ENCODE peak calls at places on chromosomes 7 and 10, in seven cellular contexts. One of them, this sample, is unnamed.

GRCh38 chr7:91239171-91239604 is 25.0 kb upstream of the FZD1 start:
- DNase-seq in endothelial cell of umbilical vein: peak; percentile 68
- DNase-seq in fibroblast of pulmonary artery: peak; percentile 91
- DNase-seq in glutamatergic neuron: no peak
- DNase-seq in lung: no peak
- DNase-seq in upper lobe of right lung: no peak
- DNase-seq in H1: no peak
- DNase-seq in this sample: no peak

GRCh38 chr10:77877461-77878344 is 48.9 kb downstream of the DLG5 start:
- DNase-seq in endothelial cell of umbilical vein: peak; percentile 73
- DNase-seq in glutamatergic neuron: peak; percentile 48
- DNase-seq in H1: peak; percentile 85
- DNase-seq in fibroblast of pulmonary artery: peak; percentile 81
- DNase-seq in lung: no peak
- DNase-seq in upper lobe of right lung: no peak
- DNase-seq in this sample: no peak

GRCh38 chr7:43490016-43490415 is 92.9 kb upstream of the STK17A start:
- DNase-seq in glutamatergic neuron: no peak
- DNase-seq in endothelial cell of umbilical vein: no peak
- DNase-seq in H1: no peak
- DNase-seq in fibroblast of pulmonary artery: no peak
- DNase-seq in upper lobe of right lung: no peak
- DNase-seq in lung: no peak
- DNase-seq in this sample: no peak

GRCh38 chr7:46559194-46559576 is 638.1 kb upstream of the IGFBP3 start:
- DNase-seq in glutamatergic neuron: no peak
- DNase-seq in lung: no peak
- DNase-seq in upper lobe of right lung: no peak
- DNase-seq in endothelial cell of umbilical vein: no peak
- DNase-seq in H1: no peak
- DNase-seq in fibroblast of pulmonary artery: peak; percentile 87
- DNase-seq in this sample: no peak

GRCh38 chr7:13879994-13880686 is 109.3 kb downstream of the ETV1 start:
- DNase-seq in H1: no peak
- DNase-seq in fibroblast of pulmonary artery: peak; percentile 23
- DNase-seq in upper lobe of right lung: no peak
- DNase-seq in lung: no peak
- DNase-seq in glutamatergic neuron: no peak
- DNase-seq in endothelial cell of umbilical vein: no peak
- DNase-seq in this sample: no peak

GRCh38 chr7:22572937-22573336 is 72.9 kb upstream of the STEAP1B start:
- DNase-seq in upper lobe of right lung: no peak
- DNase-seq in endothelial cell of umbilical vein: no peak
- DNase-seq in glutamatergic neuron: no peak
- DNase-seq in fibroblast of pulmonary artery: no peak
- DNase-seq in H1: no peak
- DNase-seq in lung: no peak
- DNase-seq in this sample: no peak

GRCh38 chr7:56447864-56448693 is 331.9 kb upstream of the NUPR2 start:
- DNase-seq in H1: no peak
- DNase-seq in fibroblast of pulmonary artery: no peak
- DNase-seq in upper lobe of right lung: no peak
- DNase-seq in lung: no peak
- DNase-seq in endothelial cell of umbilical vein: no peak
- DNase-seq in glutamatergic neuron: no peak
- DNase-seq in this sample: no peak

GRCh38 chr10:130233426-130233825 is 97.2 kb downstream of the GLRX3 start:
- DNase-seq in upper lobe of right lung: peak; percentile 34
- DNase-seq in lung: no peak
- DNase-seq in endothelial cell of umbilical vein: no peak
- DNase-seq in glutamatergic neuron: no peak
- DNase-seq in fibroblast of pulmonary artery: no peak
- DNase-seq in H1: no peak
- DNase-seq in this sample: no peak

GRCh38 chr10:84159076-84159475 is 14.5 kb upstream of the GPR15LG start:
- DNase-seq in endothelial cell of umbilical vein: no peak
- DNase-seq in fibroblast of pulmonary artery: no peak
- DNase-seq in glutamatergic neuron: no peak
- DNase-seq in lung: no peak
- DNase-seq in H1: no peak
- DNase-seq in upper lobe of right lung: no peak
- DNase-seq in this sample: no peak

GRCh38 chr10:4355346-4355745 is 470.7 kb upstream of the AKR1E2 start:
- DNase-seq in H1: no peak
- DNase-seq in glutamatergic neuron: no peak
- DNase-seq in lung: no peak
- DNase-seq in upper lobe of right lung: no peak
- DNase-seq in endothelial cell of umbilical vein: no peak
- DNase-seq in fibroblast of pulmonary artery: no peak
- DNase-seq in this sample: no peak

GRCh38 chr10:95295031-95295755 is 4.4 kb upstream of the PDLIM1 start:
- DNase-seq in lung: peak; percentile 61
- DNase-seq in H1: peak; percentile 64
- DNase-seq in upper lobe of right lung: peak; percentile 84
- DNase-seq in glutamatergic neuron: peak; percentile 59
- DNase-seq in endothelial cell of umbilical vein: peak; percentile 61
- DNase-seq in fibroblast of pulmonary artery: peak; percentile 60
- DNase-seq in this sample: no peak

GRCh38 chr7:131188367-131189339 is 139.0 kb upstream of the MKLN1 start:
- DNase-seq in glutamatergic neuron: no peak
- DNase-seq in lung: no peak
- DNase-seq in fibroblast of pulmonary artery: peak; percentile 91
- DNase-seq in endothelial cell of umbilical vein: peak; percentile 39
- DNase-seq in upper lobe of right lung: no peak
- DNase-seq in H1: no peak
- DNase-seq in this sample: no peak

GRCh38 chr10:89355373-89355772 is 22.5 kb upstream of the IFIT1B start:
- DNase-seq in lung: no peak
- DNase-seq in fibroblast of pulmonary artery: no peak
- DNase-seq in upper lobe of right lung: no peak
- DNase-seq in H1: no peak
- DNase-seq in glutamatergic neuron: no peak
- DNase-seq in endothelial cell of umbilical vein: no peak
- DNase-seq in this sample: no peak

GRCh38 chr10:98425511-98426352 is 10.8 kb upstream of the PYROXD2 start:
- DNase-seq in lung: no peak
- DNase-seq in endothelial cell of umbilical vein: peak; percentile 46
- DNase-seq in H1: peak; percentile 87
- DNase-seq in upper lobe of right lung: peak; percentile 69
- DNase-seq in fibroblast of pulmonary artery: peak; percentile 54
- DNase-seq in glutamatergic neuron: peak; percentile 57
- DNase-seq in this sample: no peak

GRCh38 chr7:105015631-105015965 is 1.6 kb downstream of the KMT2E start:
- DNase-seq in lung: no peak
- DNase-seq in H1: no peak
- DNase-seq in upper lobe of right lung: no peak
- DNase-seq in endothelial cell of umbilical vein: peak; percentile 58
- DNase-seq in fibroblast of pulmonary artery: peak; percentile 39
- DNase-seq in glutamatergic neuron: peak; percentile 36
- DNase-seq in this sample: no peak

GRCh38 chr10:74371696-74372095 is 220.7 kb downstream of the ADK start:
- DNase-seq in upper lobe of right lung: no peak
- DNase-seq in H1: no peak
- DNase-seq in glutamatergic neuron: no peak
- DNase-seq in endothelial cell of umbilical vein: no peak
- DNase-seq in lung: no peak
- DNase-seq in fibroblast of pulmonary artery: peak; percentile 20
- DNase-seq in this sample: no peak

GRCh38 chr7:139482662-139483466 is 609 bp downstream of the KLRG2 start:
- DNase-seq in H1: peak; percentile 73
- DNase-seq in fibroblast of pulmonary artery: peak; percentile 16
- DNase-seq in lung: no peak
- DNase-seq in upper lobe of right lung: peak; percentile 69
- DNase-seq in glutamatergic neuron: peak; percentile 57
- DNase-seq in endothelial cell of umbilical vein: no peak
- DNase-seq in this sample: no peak

GRCh38 chr10:96671207-96671890 is 49.0 kb downstream of the PIK3AP1 start:
- DNase-seq in fibroblast of pulmonary artery: no peak
- DNase-seq in glutamatergic neuron: no peak
- DNase-seq in endothelial cell of umbilical vein: no peak
- DNase-seq in lung: no peak
- DNase-seq in upper lobe of right lung: no peak
- DNase-seq in H1: no peak
- DNase-seq in this sample: no peak

GRCh38 chr10:46019170-46019528 is 11.3 kb downstream of the NCOA4 start:
- DNase-seq in lung: no peak
- DNase-seq in H1: no peak
- DNase-seq in endothelial cell of umbilical vein: peak; percentile 13
- DNase-seq in upper lobe of right lung: no peak
- DNase-seq in glutamatergic neuron: no peak
- DNase-seq in fibroblast of pulmonary artery: no peak
- DNase-seq in this sample: no peak

DNA sequence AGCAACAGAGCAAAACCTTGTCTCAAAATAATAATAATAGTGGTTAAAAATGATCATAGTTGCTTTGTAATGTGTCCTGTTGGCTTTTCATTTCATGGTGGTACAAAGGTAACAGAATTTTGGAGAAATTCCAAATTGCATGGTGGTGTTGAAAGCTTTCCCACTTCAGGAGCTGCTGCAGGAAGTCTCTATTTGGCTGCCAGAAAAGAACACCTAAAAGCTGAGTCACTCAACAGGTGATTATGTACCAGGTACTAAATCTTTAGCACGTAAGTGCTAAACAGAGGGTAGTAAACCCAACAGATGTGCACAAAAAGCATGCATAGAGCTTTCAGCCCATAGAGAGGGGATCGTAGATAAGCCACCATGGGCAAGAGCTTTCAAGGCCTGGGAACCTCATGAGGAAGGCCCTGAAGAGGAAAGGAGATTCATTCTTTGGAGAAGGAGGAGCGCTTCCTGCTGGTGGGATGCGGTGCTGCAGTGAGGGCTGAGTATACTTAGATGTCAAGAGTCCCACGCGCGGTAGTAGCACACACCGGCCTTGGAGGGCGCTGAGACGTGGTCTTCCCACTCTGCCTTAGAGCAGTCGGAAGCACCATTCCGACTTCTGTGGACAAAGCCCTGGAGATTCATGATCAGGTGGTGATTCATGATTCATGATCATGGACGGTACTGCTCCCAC is 118.7 kb downstream of the RALA start:
- DNase-seq in lung: no peak
- DNase-seq in endothelial cell of umbilical vein: no peak
- DNase-seq in glutamatergic neuron: peak; percentile 54
- DNase-seq in H1: peak; percentile 98
- DNase-seq in upper lobe of right lung: peak; percentile 82
- DNase-seq in fibroblast of pulmonary artery: peak; percentile 31
- DNase-seq in this sample: no peak
- TF ChIP-seq CTCF in lung: peak; percentile 21
- TF ChIP-seq CTCF in endothelial cell of umbilical vein: peak; percentile 52
- TF ChIP-seq CTCF in glutamatergic neuron: peak; percentile 49
- TF ChIP-seq CTCF in H1: peak; percentile 100
- TF ChIP-seq CTCF in upper lobe of right lung: peak; percentile 67
- TF ChIP-seq CTCF in fibroblast of pulmonary artery: peak; percentile 37
- TF ChIP-seq CTCF in this sample: no peak

DNA sequence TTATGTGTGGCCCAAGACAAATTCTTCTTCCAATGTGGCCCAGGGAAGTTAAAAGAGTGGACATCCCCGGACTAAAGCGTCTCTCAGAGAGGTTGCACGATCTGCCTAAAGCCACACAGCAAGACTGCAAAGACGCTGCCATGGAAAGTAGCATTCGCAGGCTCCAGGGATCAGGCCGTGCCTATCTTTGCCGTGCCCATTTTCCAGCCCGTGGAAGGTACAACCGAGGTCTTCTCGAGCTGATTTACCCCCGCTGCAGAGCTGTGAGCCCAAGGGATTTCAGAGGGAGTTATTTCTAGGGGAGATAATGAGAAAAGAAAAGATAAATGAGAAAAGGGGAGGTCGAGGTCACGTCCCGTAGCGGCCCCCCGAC is 1.0 kb upstream of the NYAP1 start:
- DNase-seq in H1: no peak
- DNase-seq in glutamatergic neuron: no peak
- DNase-seq in lung: no peak
- DNase-seq in endothelial cell of umbilical vein: no peak
- DNase-seq in fibroblast of pulmonary artery: no peak
- DNase-seq in upper lobe of right lung: no peak
- DNase-seq in this sample: no peak
- TF ChIP-seq CTCF in H1: no peak
- TF ChIP-seq CTCF in glutamatergic neuron: no peak
- TF ChIP-seq CTCF in lung: no peak
- TF ChIP-seq CTCF in endothelial cell of umbilical vein: no peak
- TF ChIP-seq CTCF in fibroblast of pulmonary artery: no peak
- TF ChIP-seq CTCF in upper lobe of right lung: no peak
- TF ChIP-seq CTCF in this sample: no peak

DNA sequence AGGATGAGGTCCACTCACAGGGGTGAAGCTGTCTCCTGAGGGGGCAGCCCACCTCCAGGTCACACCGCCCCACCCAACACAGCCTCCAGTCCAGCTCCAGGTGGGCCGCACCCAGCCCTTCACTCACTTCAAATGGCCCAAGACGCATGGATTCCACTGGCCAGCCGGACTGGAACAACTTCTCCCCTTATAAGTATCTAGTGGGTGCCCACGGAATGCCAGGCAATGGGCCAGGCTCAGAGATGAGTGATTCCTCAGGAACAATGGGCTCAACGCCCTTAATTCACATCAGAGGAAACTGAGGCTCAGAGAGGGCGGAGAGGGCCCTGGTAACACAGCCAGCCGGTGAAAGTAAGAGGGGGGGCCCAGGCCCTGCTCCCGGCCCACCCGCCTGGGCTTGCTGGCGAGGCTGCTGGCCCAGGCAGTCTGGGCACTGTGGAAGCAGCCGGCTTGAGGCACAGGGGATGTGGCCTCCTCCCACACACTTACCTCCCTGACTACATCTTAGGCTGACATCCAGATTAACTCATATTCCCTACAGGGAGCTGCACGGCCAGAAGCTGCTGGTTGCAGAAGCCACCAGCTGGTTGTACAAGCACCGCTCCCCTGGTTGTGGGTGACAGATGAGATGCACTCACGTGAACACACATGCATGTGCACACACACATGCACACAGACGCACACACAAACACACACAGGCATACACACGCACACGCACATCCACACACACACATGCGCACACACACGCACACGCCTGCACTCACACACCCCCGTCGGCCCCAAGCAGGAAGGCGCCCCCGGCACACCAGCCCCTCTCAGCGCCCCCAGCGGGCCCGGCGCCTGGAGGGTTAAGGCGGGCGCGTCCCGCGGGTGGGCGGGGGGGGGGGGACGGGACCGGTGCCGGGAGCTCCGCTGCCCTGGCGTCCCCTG is 1.0 kb upstream of the FAM20C start:
- DNase-seq in lung: no peak
- DNase-seq in endothelial cell of umbilical vein: peak; percentile 42
- DNase-seq in fibroblast of pulmonary artery: peak; percentile 88
- DNase-seq in H1: no peak
- DNase-seq in upper lobe of right lung: no peak
- DNase-seq in glutamatergic neuron: peak; percentile 84
- DNase-seq in this sample: no peak
- TF ChIP-seq CTCF in lung: no peak
- TF ChIP-seq CTCF in endothelial cell of umbilical vein: no peak
- TF ChIP-seq CTCF in fibroblast of pulmonary artery: no peak
- TF ChIP-seq CTCF in H1: no peak
- TF ChIP-seq CTCF in upper lobe of right lung: no peak
- TF ChIP-seq CTCF in glutamatergic neuron: no peak
- TF ChIP-seq CTCF in this sample: no peak

GRCh38 chr10:115711306-115711705 is 561.7 kb downstream of the GFRA1 start:
- DNase-seq in lung: no peak
- DNase-seq in fibroblast of pulmonary artery: no peak
- DNase-seq in endothelial cell of umbilical vein: no peak
- DNase-seq in upper lobe of right lung: no peak
- DNase-seq in glutamatergic neuron: no peak
- DNase-seq in H1: no peak
- DNase-seq in this sample: no peak

GRCh38 chr10:115706482-115707076 is 566.4 kb downstream of the GFRA1 start:
- DNase-seq in lung: no peak
- DNase-seq in endothelial cell of umbilical vein: peak; percentile 26
- DNase-seq in fibroblast of pulmonary artery: peak; percentile 46
- DNase-seq in upper lobe of right lung: no peak
- DNase-seq in glutamatergic neuron: no peak
- DNase-seq in H1: no peak
- DNase-seq in this sample: no peak

GRCh38 chr10:115710136-115710535 is 562.9 kb downstream of the GFRA1 start:
- DNase-seq in H1: no peak
- DNase-seq in endothelial cell of umbilical vein: no peak
- DNase-seq in lung: no peak
- DNase-seq in fibroblast of pulmonary artery: no peak
- DNase-seq in upper lobe of right lung: no peak
- DNase-seq in glutamatergic neuron: no peak
- DNase-seq in this sample: no peak
- TF ChIP-seq CTCF in H1: no peak
- TF ChIP-seq CTCF in endothelial cell of umbilical vein: no peak
- TF ChIP-seq CTCF in lung: no peak
- TF ChIP-seq CTCF in fibroblast of pulmonary artery: no peak
- TF ChIP-seq CTCF in upper lobe of right lung: no peak
- TF ChIP-seq CTCF in glutamatergic neuron: peak; percentile 46
- TF ChIP-seq CTCF in this sample: no peak

This sample was measured in omental fat pad.